ENCODE peak calls at places on chromosome 7, in nine cellular contexts. U is CD8-positive, alpha-beta T cell; O is upper lobe of right lung; I is effector memory CD4-positive, alpha-beta T cell; L is colonic mucosa; S is SK-N-SH; Q is pancreas; J is mammary epithelial cell; E is RWPE1. N is an unnamed sample.

GRCh38 chr7:121545418-121545817 is 149.3 kb upstream of the FAM3C start:
- DNase-seq in U (no peak), O (no peak), I (no peak), L (no peak), S (no peak), Q (no peak), J (peak; percentile 61), E (no peak), N (no peak)

GRCh38 chr7:38632411-38632810 is 1.2 kb upstream of the AMPH start:
- DNase-seq in U (no peak), O (no peak), I (no peak), L (no peak), S (no peak), Q (no peak), J (no peak), E (no peak), N (no peak)

GRCh38 chr7:4724648-4725013 is 42.5 kb downstream of the FOXK1 start:
- DNase-seq in U (no peak), O (no peak), I (no peak), L (no peak), S (peak; percentile 67), Q (no peak), J (peak; percentile 14), E (peak; percentile 19), N (peak; percentile 91)

GRCh38 chr7:45589915-45590678 is 15.9 kb downstream of the ADCY1 start:
- DNase-seq in U (no peak), O (no peak), I (no peak), L (no peak), S (no peak), Q (no peak), J (no peak), E (no peak), N (no peak)

GRCh38 chr7:78073470-78074382 is 275.2 kb downstream of the PHTF2 start:
- DNase-seq in U (no peak), O (no peak), I (no peak), L (no peak), S (no peak), Q (no peak), J (no peak), E (no peak), N (no peak)

GRCh38 chr7:50369408-50370026 is 65.0 kb downstream of the IKZF1 start:
- DNase-seq in U (no peak), O (no peak), I (peak; percentile 48), L (no peak), S (peak; percentile 57), Q (no peak), J (peak; percentile 3), E (peak; percentile 25), N (no peak)

GRCh38 chr7:24912874-24913514 is 67.0 kb downstream of the OSBPL3 start:
- DNase-seq in U (no peak), O (no peak), I (no peak), L (no peak), S (no peak), Q (peak; percentile 24), J (no peak), E (no peak), N (no peak)

GRCh38 chr7:81769891-81770818 is at the start of gene HGF:
- DNase-seq in U (no peak), O (no peak), I (no peak), L (peak; percentile 32), S (peak; percentile 36), Q (peak; percentile 24), J (no peak), E (no peak), N (no peak)

GRCh38 chr7:17044868-17045267 is 163.1 kb upstream of the AGR3 start:
- DNase-seq in U (no peak), O (no peak), I (no peak), L (no peak), S (no peak), Q (no peak), J (no peak), E (no peak), N (no peak)

GRCh38 chr7:133703547-133703946 is 423.6 kb upstream of the LRGUK start:
- DNase-seq in U (no peak), O (no peak), I (no peak), L (no peak), S (peak; percentile 74), Q (no peak), J (peak; percentile 54), E (no peak), N (peak; percentile 64)

GRCh38 chr7:45033931-45034290 is 33.9 kb downstream of the CCM2 start:
- DNase-seq in U (no peak), O (no peak), I (no peak), L (no peak), S (peak; percentile 44), Q (no peak), J (peak; percentile 96), E (peak; percentile 83), N (no peak)

GRCh38 chr7:133789951-133790350 is 337.2 kb upstream of the LRGUK start:
- DNase-seq in U (no peak), O (no peak), I (no peak), L (no peak), S (no peak), Q (no peak), J (peak; percentile 62), E (no peak), N (no peak)

GRCh38 chr7:142012825-142013506 is 17.3 kb downstream of the MGAM start:
- DNase-seq in U (no peak), O (no peak), I (no peak), L (no peak), S (no peak), Q (no peak), J (peak; percentile 47), E (peak; percentile 28), N (no peak)

GRCh38 chr7:726084-726853 is at the start of gene DNAAF5:
- DNase-seq in U (peak; percentile 81), O (peak; percentile 94), I (peak; percentile 76), L (peak; percentile 88), S (peak; percentile 98), Q (peak; percentile 85), J (peak; percentile 74), E (peak; percentile 87), N (peak; percentile 81)
- H3K27ac ChIP-seq in U (peak within 1 kb of the TSS; percentile 67), O (peak within 1 kb of the TSS; percentile 85), I (peak within 1 kb of the TSS; percentile 16), L (no peak within 1 kb of the TSS), S (peak within 1 kb of the TSS; percentile 50), Q (peak within 1 kb of the TSS; percentile 33), J (peak within 1 kb of the TSS; percentile 34), E (peak within 1 kb of the TSS; percentile 76), N (peak within 1 kb of the TSS; percentile 7)

GRCh38 chr7:107043916-107044346 is 574 bp upstream of the PRKAR2B start:
- DNase-seq in U (no peak), O (no peak), I (no peak), L (no peak), S (no peak), Q (no peak), J (no peak), E (no peak), N (no peak)

GRCh38 chr7:107045980-107046379 is 1.5 kb downstream of the PRKAR2B start:
- DNase-seq in U (no peak), O (no peak), I (no peak), L (peak; percentile 62), S (no peak), Q (no peak), J (no peak), E (no peak), N (no peak)

GRCh38 chr7:107046511-107047259 is 2.2 kb downstream of the PRKAR2B start:
- DNase-seq in U (no peak), O (no peak), I (no peak), L (no peak), S (no peak), Q (no peak), J (no peak), E (no peak), N (no peak)

GRCh38 chr7:107044347-107045194 is at the start of gene PRKAR2B:
- DNase-seq in U (peak; percentile 58), O (peak; percentile 82), I (peak; percentile 68), L (peak; percentile 73), S (peak; percentile 100), Q (peak; percentile 81), J (peak; percentile 9), E (peak; percentile 49), N (peak; percentile 76)

DNA sequence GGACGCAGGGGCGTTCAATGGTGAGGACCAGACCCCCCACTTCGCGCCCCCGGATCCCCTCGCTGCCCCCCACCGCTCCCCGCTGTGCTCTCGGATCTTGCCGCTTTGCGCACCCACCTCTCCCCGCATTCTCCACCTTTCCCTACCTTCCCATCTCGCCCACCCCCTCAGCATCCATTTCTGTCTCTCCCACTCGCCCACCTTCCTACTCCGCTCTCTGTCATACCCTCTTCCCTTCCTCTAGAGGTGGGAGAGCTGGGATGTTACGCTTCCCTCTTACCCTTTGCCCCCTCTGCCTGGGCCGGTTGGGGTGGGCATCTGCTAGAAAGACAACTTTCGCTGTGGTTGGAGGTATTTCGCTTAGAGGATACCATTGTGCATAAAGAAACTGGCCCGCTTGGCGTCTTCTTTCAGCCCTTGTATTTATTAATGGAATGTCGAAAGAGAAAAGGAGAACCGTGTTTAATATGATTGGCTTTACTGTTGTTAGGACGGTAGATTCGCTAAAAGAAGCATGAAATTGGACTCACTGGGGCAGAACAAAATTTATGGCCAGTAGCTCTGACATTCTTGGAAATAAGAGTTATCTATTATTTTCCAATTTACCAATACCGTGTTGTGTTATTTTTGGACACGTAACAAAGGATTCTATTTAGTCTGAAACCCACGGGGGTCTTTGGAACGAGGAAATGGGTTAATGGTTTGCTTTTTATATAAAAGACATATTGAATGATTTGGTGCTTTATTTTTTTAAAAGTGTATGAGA is 873 bp downstream of the PRKAR2B start:
- DNase-seq in U (no peak), O (no peak), I (no peak), L (no peak), S (peak; percentile 74), Q (no peak), J (no peak), E (no peak), N (no peak)
- H3K27ac ChIP-seq in U (no peak overlapping the region), O (peak overlapping the region; percentile 6), I (no peak overlapping the region), L (no peak overlapping the region), S (peak overlapping the region; percentile 43), Q (peak overlapping the region; percentile 49), J (no peak overlapping the region), E (no peak overlapping the region), N (no peak overlapping the region)

DNA sequence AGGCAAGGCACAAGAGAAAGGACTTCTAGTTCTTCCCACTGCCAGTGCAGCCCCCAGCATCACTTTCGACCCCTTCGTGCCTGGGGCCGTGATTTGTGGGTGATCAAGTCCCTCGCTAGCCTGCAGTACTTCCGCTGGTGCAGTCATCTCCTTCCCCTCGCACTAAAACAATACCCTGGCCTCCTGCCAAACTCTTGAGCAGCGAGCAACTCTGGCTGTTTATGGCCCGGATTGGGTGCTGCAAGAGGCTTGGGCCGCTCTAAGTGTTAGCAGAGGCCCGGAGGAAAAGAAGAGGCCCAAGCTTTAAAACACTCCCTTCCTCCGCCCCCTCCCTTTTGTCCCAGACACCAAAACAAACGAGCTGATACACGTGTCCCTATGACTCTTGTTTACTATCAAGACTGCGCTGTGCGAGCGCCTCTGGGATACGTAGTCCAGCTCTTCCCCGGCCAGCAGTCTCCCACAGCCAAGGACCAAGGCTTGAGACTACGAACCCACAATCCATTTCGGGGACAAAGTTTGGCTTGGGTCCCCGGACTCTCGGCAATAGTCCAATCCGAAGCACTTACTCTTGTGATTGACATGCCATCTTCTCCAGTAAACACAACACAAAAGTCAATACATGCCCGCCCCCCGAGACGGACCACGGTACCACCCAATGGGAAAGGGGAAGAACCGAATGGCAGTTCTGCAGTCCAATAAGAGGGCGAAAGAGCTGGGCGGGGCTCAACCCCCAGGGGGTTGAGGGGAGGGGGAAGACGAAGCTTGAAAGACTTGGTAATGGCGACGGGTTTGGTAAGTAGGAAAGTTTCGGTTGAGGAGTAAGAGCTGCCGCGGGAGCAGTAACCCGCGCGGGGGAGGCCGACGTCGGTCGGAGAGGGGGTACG is at the start of gene HBP1:
- DNase-seq in U (peak; percentile 95), O (peak; percentile 98), I (peak; percentile 98), L (peak; percentile 99), S (peak; percentile 95), Q (peak; percentile 99), J (peak; percentile 100), E (peak; percentile 99), N (peak; percentile 99)
- H3K27ac ChIP-seq in U (peak within 1 kb of the TSS; percentile 98), O (peak within 1 kb of the TSS; percentile 96), I (peak within 1 kb of the TSS; percentile 99), L (peak within 1 kb of the TSS; percentile 97), S (peak within 1 kb of the TSS; percentile 97), Q (peak within 1 kb of the TSS; percentile 98), J (peak within 1 kb of the TSS; percentile 88), E (peak within 1 kb of the TSS; percentile 99), N (peak within 1 kb of the TSS; percentile 88)

GRCh38 chr7:143259765-143260164 is 3.5 kb upstream of the GSTK1 start:
- DNase-seq in U (no peak), O (no peak), I (no peak), L (no peak), S (no peak), Q (no peak), J (peak; percentile 73), E (peak; percentile 58), N (no peak)
- H3K27ac ChIP-seq in U (no peak overlapping the region), O (no peak overlapping the region), I (peak overlapping the region; percentile 59), L (no peak overlapping the region), S (no peak overlapping the region), Q (no peak overlapping the region), J (no peak overlapping the region), E (no peak overlapping the region), N (no peak overlapping the region)

N was measured in SJSA1.